ENCODE peak calls at places on chromosomes 7 and 10, in eight cellular contexts. C, O, J, Y, F, G, I and T are unnamed samples.

GRCh38 chr10:1363466-1364121 is 307.4 kb downstream of the WDR37 start:
- DNase-seq in C (no peak), O (no peak), J (no peak), Y (peak; percentile 29), F (no peak), G (no peak), I (no peak), T (no peak)

GRCh38 chr10:80544316-80544953 is 6.7 kb downstream of the SH2D4B start:
- DNase-seq in C (no peak), O (no peak), J (no peak), Y (no peak), F (no peak), G (no peak), I (no peak), T (no peak)

GRCh38 chr10:79400567-79401004 is 44.8 kb downstream of the ZCCHC24 start:
- DNase-seq in C (no peak), O (peak; percentile 64), J (peak; percentile 74), Y (no peak), F (no peak), G (peak; percentile 73), I (peak; percentile 8), T (no peak)

GRCh38 chr7:34060548-34060947 is 155.2 kb downstream of the BMPER start:
- DNase-seq in C (no peak), O (no peak), J (no peak), Y (no peak), F (no peak), G (no peak), I (no peak), T (no peak)

GRCh38 chr10:125473138-125473793 is 209.7 kb downstream of the TEX36 start:
- DNase-seq in C (no peak), O (no peak), J (no peak), Y (no peak), F (no peak), G (no peak), I (no peak), T (no peak)

GRCh38 chr7:134660961-134661376 is 14.3 kb downstream of the BPGM start:
- DNase-seq in C (peak; percentile 74), O (no peak), J (no peak), Y (no peak), F (no peak), G (no peak), I (no peak), T (peak; percentile 67)

GRCh38 chr10:48254745-48255144 is 19.8 kb downstream of the FRMPD2 start:
- DNase-seq in C (no peak), O (no peak), J (no peak), Y (no peak), F (no peak), G (no peak), I (no peak), T (no peak)

GRCh38 chr7:106535234-106536026 is 125.5 kb downstream of the CCDC71L start:
- DNase-seq in C (no peak), O (no peak), J (no peak), Y (no peak), F (no peak), G (no peak), I (no peak), T (peak; percentile 69)

DNA sequence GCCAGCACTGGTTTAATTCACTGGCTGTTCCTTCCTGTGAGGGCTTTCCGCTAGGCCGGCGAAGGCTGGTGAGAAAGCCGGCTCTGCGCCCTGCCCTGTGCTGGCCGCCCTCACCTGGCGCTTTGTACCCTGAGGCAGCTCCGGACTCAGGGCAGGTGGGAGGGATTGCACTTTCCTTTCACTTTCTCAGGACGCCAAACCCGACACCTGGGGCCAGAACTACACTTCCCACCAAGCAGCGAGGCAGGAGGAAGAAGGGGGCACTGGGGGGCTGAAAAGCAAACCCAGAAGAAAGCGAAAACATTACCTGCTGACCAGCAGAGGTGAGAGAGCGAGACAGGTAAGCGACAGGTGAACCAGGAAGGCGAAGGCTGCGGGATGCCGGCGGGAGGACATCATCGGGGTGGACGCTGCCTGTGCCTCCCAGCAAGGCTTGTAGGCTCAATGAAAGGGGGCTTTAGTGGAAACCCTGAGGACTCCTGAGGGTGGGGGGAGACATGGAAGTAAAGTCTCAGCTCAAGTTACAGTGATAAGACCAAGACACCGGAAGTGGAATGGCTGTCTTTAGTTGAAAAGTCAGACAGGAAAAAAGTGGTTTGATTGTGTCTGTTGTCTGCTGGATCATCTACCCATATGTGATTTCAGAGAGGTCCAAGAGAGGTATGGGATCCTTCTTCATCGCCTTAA is at the start of gene RAB19:
- DNase-seq in C (no peak), O (peak; percentile 86), J (no peak), Y (no peak), F (peak; percentile 72), G (peak; percentile 92), I (peak; percentile 16), T (no peak)
- H3K4me3 ChIP-seq in C (peak within 1 kb of the TSS; percentile 23), O (peak within 1 kb of the TSS; percentile 46), J (peak within 1 kb of the TSS; percentile 29), Y (peak within 1 kb of the TSS; percentile 39), F (peak within 1 kb of the TSS; percentile 57), G (peak within 1 kb of the TSS; percentile 62), I (peak within 1 kb of the TSS; percentile 74), T (no peak within 1 kb of the TSS)

GRCh38 chr10:110304394-110304779 is 333 bp downstream of the SMNDC1 start:
- DNase-seq in C (no peak), O (no peak), J (no peak), Y (no peak), F (no peak), G (no peak), I (no peak), T (no peak)

GRCh38 chr10:110304780-110305421 is at the start of gene SMNDC1:
- DNase-seq in C (peak; percentile 84), O (peak; percentile 99), J (peak; percentile 99), Y (peak; percentile 99), F (peak; percentile 99), G (peak; percentile 100), I (peak; percentile 99), T (peak; percentile 88)

GRCh38 chr10:110306452-110306768 is 1.7 kb upstream of the SMNDC1 start:
- DNase-seq in C (no peak), O (no peak), J (no peak), Y (no peak), F (no peak), G (no peak), I (no peak), T (no peak)

GRCh38 chr10:110307805-110308204 is 3.1 kb upstream of the SMNDC1 start:
- DNase-seq in C (no peak), O (no peak), J (no peak), Y (no peak), F (no peak), G (no peak), I (no peak), T (no peak)

DNA sequence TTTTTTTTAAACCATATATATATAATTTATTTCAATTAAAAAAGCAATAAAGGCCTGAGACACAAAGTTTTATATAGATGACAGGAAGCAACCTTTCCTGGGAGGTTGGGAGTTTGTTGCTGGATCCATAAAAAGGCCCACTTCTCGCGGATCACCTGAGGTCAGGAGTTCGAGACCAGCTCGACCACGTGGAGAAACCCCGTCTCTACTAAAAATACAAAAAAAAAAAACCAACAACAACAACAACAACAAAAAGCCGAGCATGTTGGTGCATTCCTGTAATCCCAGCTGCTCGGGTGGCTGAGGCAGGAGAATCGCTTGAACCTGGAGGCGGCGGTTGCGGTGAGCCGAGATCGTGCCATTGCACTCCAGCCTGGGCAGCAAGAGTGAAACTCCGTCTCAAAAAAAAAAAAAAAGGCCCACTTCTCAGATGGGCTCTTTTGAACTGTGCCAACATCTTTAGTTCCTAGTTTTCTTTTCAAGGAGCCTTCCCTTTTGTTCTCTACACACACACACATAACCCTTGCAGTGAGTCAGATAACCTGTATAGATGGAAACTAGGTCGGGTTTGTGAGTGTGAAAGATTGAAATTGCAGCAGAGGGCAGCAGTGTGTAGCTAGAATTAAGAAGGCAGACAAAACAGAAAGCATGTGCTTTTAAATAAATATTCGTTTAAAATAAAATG is 1.2 kb upstream of the SMNDC1 start:
- DNase-seq in C (peak; percentile 74), O (peak; percentile 61), J (peak; percentile 46), Y (no peak), F (peak; percentile 68), G (peak; percentile 82), I (peak; percentile 84), T (peak; percentile 54)
- H3K4me3 ChIP-seq in C (no peak overlapping the region), O (no peak overlapping the region), J (peak overlapping the region; percentile 96), Y (peak overlapping the region; percentile 85), F (peak overlapping the region; percentile 94), G (no peak overlapping the region), I (peak overlapping the region; percentile 88), T (no peak overlapping the region)

GRCh38 chr7:1920266-1920681 is 250.2 kb downstream of the ELFN1 start:
- DNase-seq in C (no peak), O (no peak), J (no peak), Y (no peak), F (no peak), G (no peak), I (no peak), T (no peak)
- H3K4me3 ChIP-seq in C (no peak overlapping the region), O (no peak overlapping the region), J (no peak overlapping the region), Y (peak overlapping the region; percentile 37), F (no peak overlapping the region), G (no peak overlapping the region), I (no peak overlapping the region), T (no peak overlapping the region)

GRCh38 chr10:121595806-121596667 is 2.2 kb downstream of the FGFR2 start:
- DNase-seq in C (no peak), O (peak; percentile 16), J (peak; percentile 44), Y (peak; percentile 67), F (no peak), G (peak; percentile 55), I (no peak), T (no peak)
- H3K4me3 ChIP-seq in C (peak overlapping the region; percentile 54), O (peak overlapping the region; percentile 10), J (peak overlapping the region; percentile 78), Y (peak overlapping the region; percentile 80), F (peak overlapping the region; percentile 98), G (peak overlapping the region; percentile 82), I (no peak overlapping the region), T (no peak overlapping the region)

GRCh38 chr7:3301831-3302618 is 973 bp downstream of the SDK1 start:
- DNase-seq in C (no peak), O (peak; percentile 39), J (peak; percentile 43), Y (no peak), F (no peak), G (peak; percentile 71), I (no peak), T (no peak)
- H3K4me3 ChIP-seq in C (no peak overlapping the region), O (peak overlapping the region; percentile 62), J (peak overlapping the region; percentile 61), Y (peak overlapping the region; percentile 68), F (peak overlapping the region; percentile 55), G (peak overlapping the region; percentile 82), I (no peak overlapping the region), T (no peak overlapping the region)

GRCh38 chr7:130669051-130669700 is 628 bp upstream of the COPG2 start:
- DNase-seq in C (no peak), O (no peak), J (no peak), Y (no peak), F (no peak), G (no peak), I (no peak), T (no peak)
- H3K4me3 ChIP-seq in C (peak overlapping the region; percentile 78), O (peak overlapping the region; percentile 28), J (peak overlapping the region; percentile 64), Y (peak overlapping the region; percentile 90), F (peak overlapping the region; percentile 76), G (peak overlapping the region; percentile 98), I (peak overlapping the region; percentile 75), T (peak overlapping the region; percentile 93)

DNA sequence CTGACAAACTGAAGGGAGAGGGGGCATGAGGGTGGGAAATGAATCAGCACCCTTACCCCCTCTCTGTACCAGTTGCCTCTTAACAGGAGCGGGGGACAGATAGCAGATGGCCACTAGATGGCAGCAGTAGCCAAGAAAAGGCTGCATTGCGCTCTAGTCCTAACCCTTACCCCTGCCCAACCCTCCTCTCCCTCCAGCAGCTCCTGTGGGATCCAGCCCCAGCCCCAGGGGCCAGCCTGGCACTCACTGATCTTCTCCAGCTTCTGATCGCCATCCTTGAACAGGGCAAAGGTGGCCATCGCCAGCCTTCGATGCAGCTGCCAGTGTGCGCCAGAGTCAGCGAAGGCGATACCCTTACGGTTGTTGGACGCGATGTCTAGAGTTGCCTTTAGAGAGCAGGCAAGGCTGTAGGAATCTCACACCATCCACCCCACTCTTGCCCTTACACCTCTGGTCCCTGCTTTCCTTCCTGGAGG is 2.2 kb downstream of the CYP17A1 start:
- DNase-seq in C (no peak), O (peak; percentile 81), J (peak; percentile 80), Y (peak; percentile 79), F (peak; percentile 82), G (peak; percentile 96), I (peak; percentile 77), T (no peak)
- H3K4me3 ChIP-seq in C (no peak overlapping the region), O (no peak overlapping the region), J (no peak overlapping the region), Y (no peak overlapping the region), F (no peak overlapping the region), G (no peak overlapping the region), I (no peak overlapping the region), T (no peak overlapping the region)